ENCODE peak calls at places on chromosomes 6 and 20, in nine cellular contexts. One of them, this sample, is unnamed.
A peak's percentile ranks its signal among the peaks of the same experiment; 100 is the strongest.

GRCh38 chr6:106702451-106703110 is 73.2 kb downstream of the QRSL1 start:
- DNase-seq in tibial artery: no peak
- DNase-seq in tibial nerve: no peak
- DNase-seq in choroid plexus epithelial cell: no peak
- DNase-seq in brain microvascular endothelial cell: no peak
- DNase-seq in coronary artery: no peak
- DNase-seq in cardiac muscle cell: no peak
- DNase-seq in GM12864: peak; percentile 80
- DNase-seq in Peyer's patch: peak; percentile 83
- DNase-seq in this sample: no peak

GRCh38 chr20:24792641-24793495 is 156.2 kb upstream of the CST7 start:
- DNase-seq in tibial nerve: no peak
- DNase-seq in Peyer's patch: no peak
- DNase-seq in coronary artery: no peak
- DNase-seq in GM12864: no peak
- DNase-seq in tibial artery: no peak
- DNase-seq in brain microvascular endothelial cell: no peak
- DNase-seq in choroid plexus epithelial cell: no peak
- DNase-seq in cardiac muscle cell: no peak
- DNase-seq in this sample: no peak

GRCh38 chr6:33419580-33420492 is at the start of gene SYNGAP1:
- DNase-seq in brain microvascular endothelial cell: peak; percentile 35
- DNase-seq in cardiac muscle cell: peak; percentile 57
- DNase-seq in Peyer's patch: no peak
- DNase-seq in tibial nerve: peak; percentile 52
- DNase-seq in GM12864: no peak
- DNase-seq in tibial artery: peak; percentile 90
- DNase-seq in choroid plexus epithelial cell: peak; percentile 66
- DNase-seq in coronary artery: no peak
- DNase-seq in this sample: no peak

GRCh38 chr6:1497593-1498105 is 108.3 kb downstream of the FOXF2 start:
- DNase-seq in GM12864: no peak
- DNase-seq in tibial artery: no peak
- DNase-seq in cardiac muscle cell: no peak
- DNase-seq in coronary artery: no peak
- DNase-seq in choroid plexus epithelial cell: no peak
- DNase-seq in Peyer's patch: no peak
- DNase-seq in tibial nerve: no peak
- DNase-seq in brain microvascular endothelial cell: no peak
- DNase-seq in this sample: no peak

GRCh38 chr20:9102456-9102855 is 33.6 kb downstream of the PLCB4 start:
- DNase-seq in brain microvascular endothelial cell: no peak
- DNase-seq in coronary artery: no peak
- DNase-seq in tibial nerve: no peak
- DNase-seq in cardiac muscle cell: no peak
- DNase-seq in choroid plexus epithelial cell: no peak
- DNase-seq in GM12864: no peak
- DNase-seq in tibial artery: no peak
- DNase-seq in Peyer's patch: no peak
- DNase-seq in this sample: no peak

GRCh38 chr6:166351715-166352285 is 9.5 kb upstream of the SFT2D1 start:
- DNase-seq in GM12864: peak; percentile 58
- DNase-seq in tibial artery: no peak
- DNase-seq in brain microvascular endothelial cell: no peak
- DNase-seq in Peyer's patch: peak; percentile 64
- DNase-seq in coronary artery: no peak
- DNase-seq in cardiac muscle cell: no peak
- DNase-seq in tibial nerve: no peak
- DNase-seq in choroid plexus epithelial cell: peak; percentile 55
- DNase-seq in this sample: peak; percentile 31

GRCh38 chr6:56891754-56892153 is 63.2 kb upstream of the BEND6 start:
- DNase-seq in coronary artery: no peak
- DNase-seq in cardiac muscle cell: no peak
- DNase-seq in GM12864: peak; percentile 16
- DNase-seq in tibial artery: no peak
- DNase-seq in Peyer's patch: no peak
- DNase-seq in choroid plexus epithelial cell: no peak
- DNase-seq in tibial nerve: no peak
- DNase-seq in brain microvascular endothelial cell: no peak
- DNase-seq in this sample: no peak

GRCh38 chr6:108728826-108729225 is 119.4 kb upstream of the ARMC2 start:
- DNase-seq in cardiac muscle cell: no peak
- DNase-seq in coronary artery: peak; percentile 46
- DNase-seq in GM12864: no peak
- DNase-seq in tibial nerve: no peak
- DNase-seq in brain microvascular endothelial cell: no peak
- DNase-seq in choroid plexus epithelial cell: no peak
- DNase-seq in Peyer's patch: no peak
- DNase-seq in tibial artery: no peak
- DNase-seq in this sample: no peak

GRCh38 chr6:156864557-156864956 is 87.4 kb downstream of the ARID1B start:
- DNase-seq in choroid plexus epithelial cell: peak; percentile 68
- DNase-seq in coronary artery: no peak
- DNase-seq in brain microvascular endothelial cell: peak; percentile 33
- DNase-seq in cardiac muscle cell: no peak
- DNase-seq in Peyer's patch: no peak
- DNase-seq in tibial artery: no peak
- DNase-seq in tibial nerve: no peak
- DNase-seq in GM12864: no peak
- DNase-seq in this sample: no peak

GRCh38 chr20:22836877-22837276 is 198.2 kb upstream of the SSTR4 start:
- DNase-seq in tibial nerve: no peak
- DNase-seq in choroid plexus epithelial cell: peak; percentile 66
- DNase-seq in coronary artery: no peak
- DNase-seq in Peyer's patch: no peak
- DNase-seq in cardiac muscle cell: peak; percentile 15
- DNase-seq in brain microvascular endothelial cell: peak; percentile 19
- DNase-seq in GM12864: no peak
- DNase-seq in tibial artery: no peak
- DNase-seq in this sample: no peak

GRCh38 chr6:5125152-5126006 is 40.2 kb downstream of the PPP1R3G start:
- DNase-seq in coronary artery: no peak
- DNase-seq in Peyer's patch: no peak
- DNase-seq in tibial artery: no peak
- DNase-seq in cardiac muscle cell: no peak
- DNase-seq in GM12864: no peak
- DNase-seq in tibial nerve: no peak
- DNase-seq in choroid plexus epithelial cell: peak; percentile 90
- DNase-seq in brain microvascular endothelial cell: peak; percentile 83
- DNase-seq in this sample: peak; percentile 78

GRCh38 chr6:19502301-19502700 is 334.9 kb upstream of the ID4 start:
- DNase-seq in choroid plexus epithelial cell: no peak
- DNase-seq in coronary artery: no peak
- DNase-seq in GM12864: no peak
- DNase-seq in Peyer's patch: no peak
- DNase-seq in tibial nerve: no peak
- DNase-seq in cardiac muscle cell: no peak
- DNase-seq in tibial artery: no peak
- DNase-seq in brain microvascular endothelial cell: no peak
- DNase-seq in this sample: no peak

GRCh38 chr20:4112490-4113420 is 97.4 kb upstream of the RNF24 start:
- DNase-seq in Peyer's patch: peak; percentile 58
- DNase-seq in cardiac muscle cell: no peak
- DNase-seq in brain microvascular endothelial cell: no peak
- DNase-seq in tibial nerve: peak; percentile 35
- DNase-seq in choroid plexus epithelial cell: peak; percentile 81
- DNase-seq in tibial artery: no peak
- DNase-seq in coronary artery: no peak
- DNase-seq in GM12864: peak; percentile 35
- DNase-seq in this sample: no peak

GRCh38 chr6:99353126-99353525 is 3.7 kb upstream of the FAXC start:
- DNase-seq in GM12864: no peak
- DNase-seq in choroid plexus epithelial cell: peak; percentile 18
- DNase-seq in cardiac muscle cell: peak; percentile 79
- DNase-seq in coronary artery: no peak
- DNase-seq in tibial nerve: no peak
- DNase-seq in Peyer's patch: no peak
- DNase-seq in tibial artery: no peak
- DNase-seq in brain microvascular endothelial cell: peak; percentile 14
- DNase-seq in this sample: no peak

GRCh38 chr6:23319560-23319959 is 750.2 kb downstream of the HDGFL1 start:
- DNase-seq in tibial nerve: no peak
- DNase-seq in GM12864: no peak
- DNase-seq in tibial artery: no peak
- DNase-seq in Peyer's patch: no peak
- DNase-seq in choroid plexus epithelial cell: no peak
- DNase-seq in coronary artery: no peak
- DNase-seq in cardiac muscle cell: no peak
- DNase-seq in brain microvascular endothelial cell: no peak
- DNase-seq in this sample: no peak

GRCh38 chr6:156977527-156978291 is 200.5 kb downstream of the ARID1B start:
- DNase-seq in coronary artery: no peak
- DNase-seq in tibial nerve: no peak
- DNase-seq in Peyer's patch: no peak
- DNase-seq in cardiac muscle cell: no peak
- DNase-seq in GM12864: no peak
- DNase-seq in choroid plexus epithelial cell: peak; percentile 33
- DNase-seq in brain microvascular endothelial cell: no peak
- DNase-seq in tibial artery: no peak
- DNase-seq in this sample: no peak

GRCh38 chr6:117491916-117492315 is 9.4 kb downstream of the DCBLD1 start:
- DNase-seq in Peyer's patch: no peak
- DNase-seq in tibial nerve: no peak
- DNase-seq in cardiac muscle cell: no peak
- DNase-seq in choroid plexus epithelial cell: peak; percentile 58
- DNase-seq in tibial artery: no peak
- DNase-seq in GM12864: no peak
- DNase-seq in brain microvascular endothelial cell: no peak
- DNase-seq in coronary artery: no peak
- DNase-seq in this sample: no peak

GRCh38 chr6:6751615-6752014 is 163.1 kb downstream of the LY86 start:
- DNase-seq in tibial artery: no peak
- DNase-seq in cardiac muscle cell: no peak
- DNase-seq in tibial nerve: no peak
- DNase-seq in brain microvascular endothelial cell: no peak
- DNase-seq in Peyer's patch: peak; percentile 77
- DNase-seq in choroid plexus epithelial cell: no peak
- DNase-seq in coronary artery: no peak
- DNase-seq in GM12864: no peak
- DNase-seq in this sample: no peak

DNA sequence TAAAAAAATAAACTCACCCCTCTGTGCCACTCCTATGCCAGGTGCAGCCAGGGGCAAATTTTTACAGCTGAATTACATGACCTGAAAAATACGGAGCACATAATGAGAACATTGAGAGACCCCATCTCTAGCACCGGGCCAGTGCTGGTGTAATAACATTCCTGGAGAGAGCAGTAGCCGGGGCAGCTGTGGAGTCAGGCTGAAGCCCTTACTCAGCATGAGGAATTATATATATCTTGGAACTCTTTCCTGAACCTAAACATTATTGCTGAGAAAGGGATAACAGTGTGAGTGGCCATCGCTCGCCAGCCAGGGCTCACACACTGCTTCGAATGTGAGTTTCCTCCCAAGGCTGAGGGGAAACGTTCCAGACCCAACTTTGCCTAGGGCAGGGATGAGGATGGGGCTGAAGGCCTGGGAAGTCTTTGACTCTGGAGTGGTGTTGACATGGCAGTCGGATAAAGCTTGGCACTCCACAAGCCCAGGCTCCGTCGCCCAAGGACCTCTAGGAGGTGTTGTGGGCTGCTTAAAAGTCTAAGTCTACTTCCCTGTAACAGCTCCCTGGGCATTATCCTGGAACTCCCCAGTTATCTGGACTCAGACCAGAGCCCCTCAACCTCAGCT is 269.8 kb downstream of the CDC5L start:
- DNase-seq in GM12864: no peak
- DNase-seq in tibial artery: no peak
- DNase-seq in cardiac muscle cell: peak; percentile 48
- DNase-seq in brain microvascular endothelial cell: peak; percentile 29
- DNase-seq in Peyer's patch: no peak
- DNase-seq in tibial nerve: no peak
- DNase-seq in choroid plexus epithelial cell: peak; percentile 46
- DNase-seq in coronary artery: no peak
- DNase-seq in this sample: no peak
- TF ChIP-seq CTCF in GM12864: no peak
- TF ChIP-seq CTCF in tibial artery: no peak
- TF ChIP-seq CTCF in cardiac muscle cell: no peak
- TF ChIP-seq CTCF in brain microvascular endothelial cell: peak; percentile 28
- TF ChIP-seq CTCF in Peyer's patch: no peak
- TF ChIP-seq CTCF in tibial nerve: no peak
- TF ChIP-seq CTCF in choroid plexus epithelial cell: peak; percentile 14
- TF ChIP-seq CTCF in coronary artery: no peak
- TF ChIP-seq CTCF in this sample: no peak

GRCh38 chr6:38572186-38572813 is 67.4 kb downstream of the BTBD9 start:
- DNase-seq in GM12864: no peak
- DNase-seq in tibial nerve: no peak
- DNase-seq in tibial artery: no peak
- DNase-seq in choroid plexus epithelial cell: no peak
- DNase-seq in coronary artery: no peak
- DNase-seq in Peyer's patch: no peak
- DNase-seq in brain microvascular endothelial cell: no peak
- DNase-seq in cardiac muscle cell: no peak
- DNase-seq in this sample: no peak
- H3K4me3 ChIP-seq in GM12864: no peak overlapping the region
- H3K4me3 ChIP-seq in tibial nerve: no peak overlapping the region
- H3K4me3 ChIP-seq in tibial artery: no peak overlapping the region
- H3K4me3 ChIP-seq in choroid plexus epithelial cell: no peak overlapping the region
- H3K4me3 ChIP-seq in coronary artery: no peak overlapping the region
- H3K4me3 ChIP-seq in Peyer's patch: no peak overlapping the region
- H3K4me3 ChIP-seq in brain microvascular endothelial cell: no peak overlapping the region
- H3K4me3 ChIP-seq in cardiac muscle cell: no peak overlapping the region
- H3K4me3 ChIP-seq in this sample: no peak overlapping the region

GRCh38 chr6:135265278-135265677 is 84.2 kb downstream of the MYB start:
- DNase-seq in Peyer's patch: no peak
- DNase-seq in coronary artery: no peak
- DNase-seq in cardiac muscle cell: no peak
- DNase-seq in tibial nerve: no peak
- DNase-seq in brain microvascular endothelial cell: no peak
- DNase-seq in GM12864: no peak
- DNase-seq in tibial artery: no peak
- DNase-seq in choroid plexus epithelial cell: no peak
- DNase-seq in this sample: no peak
- TF ChIP-seq CTCF in Peyer's patch: no peak
- TF ChIP-seq CTCF in coronary artery: no peak
- TF ChIP-seq CTCF in cardiac muscle cell: no peak
- TF ChIP-seq CTCF in tibial nerve: no peak
- TF ChIP-seq CTCF in brain microvascular endothelial cell: no peak
- TF ChIP-seq CTCF in GM12864: peak; percentile 27
- TF ChIP-seq CTCF in tibial artery: no peak
- TF ChIP-seq CTCF in choroid plexus epithelial cell: no peak
- TF ChIP-seq CTCF in this sample: no peak

DNA sequence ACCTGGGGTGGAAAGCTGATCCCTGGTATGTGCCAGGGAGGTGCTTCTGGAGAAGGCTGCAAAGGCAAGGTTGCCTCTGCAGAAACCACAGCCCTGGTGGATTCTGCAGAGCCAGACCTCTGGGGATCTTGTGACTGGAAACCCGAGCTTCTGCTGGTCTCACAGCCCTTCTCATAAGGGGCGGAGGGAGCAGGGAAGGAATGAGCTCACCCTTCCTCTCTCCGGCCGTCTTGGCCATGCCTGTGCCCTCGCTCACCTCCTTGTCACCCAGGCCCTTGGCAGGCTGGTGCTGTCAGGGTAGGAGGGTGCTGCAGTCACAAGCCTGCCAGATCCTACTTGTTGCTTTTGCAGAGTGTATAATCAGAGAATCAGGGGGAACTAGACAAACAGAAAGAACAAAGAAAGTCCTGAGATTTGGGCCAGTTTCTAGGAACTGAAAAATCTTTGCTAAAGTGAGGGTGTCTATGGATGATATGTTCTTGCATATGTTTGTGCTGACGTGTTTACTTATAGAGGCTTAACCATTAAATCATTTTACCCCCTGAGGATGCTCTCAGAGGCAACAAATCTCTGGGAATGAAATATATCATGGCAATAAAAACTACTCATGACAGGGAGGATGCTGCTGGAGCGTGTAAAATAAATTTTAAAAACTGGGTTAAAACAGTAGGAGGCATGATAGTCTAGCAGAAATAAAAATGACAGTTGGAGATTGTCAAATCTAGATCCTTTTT is 244.9 kb upstream of the SOX4 start:
- DNase-seq in tibial artery: no peak
- DNase-seq in choroid plexus epithelial cell: peak; percentile 91
- DNase-seq in cardiac muscle cell: peak; percentile 45
- DNase-seq in GM12864: no peak
- DNase-seq in tibial nerve: no peak
- DNase-seq in coronary artery: no peak
- DNase-seq in Peyer's patch: no peak
- DNase-seq in brain microvascular endothelial cell: peak; percentile 76
- DNase-seq in this sample: peak; percentile 16
- H3K4me3 ChIP-seq in tibial artery: no peak overlapping the region
- H3K4me3 ChIP-seq in choroid plexus epithelial cell: peak overlapping the region; percentile 32
- H3K4me3 ChIP-seq in cardiac muscle cell: no peak overlapping the region
- H3K4me3 ChIP-seq in GM12864: no peak overlapping the region
- H3K4me3 ChIP-seq in tibial nerve: no peak overlapping the region
- H3K4me3 ChIP-seq in coronary artery: peak overlapping the region; percentile 17
- H3K4me3 ChIP-seq in Peyer's patch: no peak overlapping the region
- H3K4me3 ChIP-seq in brain microvascular endothelial cell: no peak overlapping the region
- H3K4me3 ChIP-seq in this sample: no peak overlapping the region